ENCODE peak calls at places on chromosomes 5 and 9, in six cellular contexts. A, P, E, D, C and N are unnamed samples.

GRCh38 chr9:78584589-78584988 is 287.7 kb downstream of the PSAT1 start:
- DNase-seq in A (no peak), P (no peak), E (no peak), D (no peak), C (no peak), N (no peak)

GRCh38 chr9:86921141-86921868 is 26.0 kb downstream of the GAS1 start:
- DNase-seq in A (no peak), P (no peak), E (no peak), D (no peak), C (no peak), N (no peak)

GRCh38 chr5:88660947-88661869 is 221.8 kb downstream of the MEF2C start:
- DNase-seq in A (no peak), P (peak), E (peak), D (peak), C (peak), N (peak)

GRCh38 chr9:69798737-69799136 is 21.9 kb upstream of the CFAP95 start:
- DNase-seq in A (no peak), P (peak), E (no peak), D (peak), C (no peak), N (no peak)

GRCh38 chr5:179805529-179806249 is 977 bp downstream of the MGAT4B start:
- DNase-seq in A (no peak), P (no peak), E (no peak), D (no peak), C (peak), N (no peak)

GRCh38 chr9:2992427-2992826 is 148.5 kb upstream of the PUM3 start:
- DNase-seq in A (no peak), P (no peak), E (no peak), D (no peak), C (no peak), N (peak)

GRCh38 chr9:112971415-112971814 is 40.6 kb downstream of the ZNF883 start:
- DNase-seq in A (no peak), P (peak), E (no peak), D (no peak), C (peak), N (no peak)

GRCh38 chr5:3195991-3196390 is 399.6 kb upstream of the IRX1 start:
- DNase-seq in A (no peak), P (no peak), E (no peak), D (no peak), C (no peak), N (peak)

GRCh38 chr5:33275921-33276705 is 164.7 kb upstream of the TARS1 start:
- DNase-seq in A (peak), P (no peak), E (no peak), D (peak), C (no peak), N (no peak)

GRCh38 chr5:65394078-65394477 is 87.6 kb downstream of the ADAMTS6 start:
- DNase-seq in A (peak), P (no peak), E (no peak), D (peak), C (no peak), N (no peak)